ENCODE peak calls at places on chromosomes 3 and 15, in four cellular contexts. One of them, this sample, is unnamed.

GRCh38 chr3:65777050-65777449 is 261.7 kb downstream of the MAGI1 start:
- DNase-seq in fibroblast of pulmonary artery: no peak
- DNase-seq in psoas muscle: no peak
- DNase-seq in brain microvascular endothelial cell: no peak
- DNase-seq in this sample: no peak

GRCh38 chr15:48392356-48392755 is 61.1 kb downstream of the DUT start:
- DNase-seq in fibroblast of pulmonary artery: peak; percentile 85
- DNase-seq in psoas muscle: peak; percentile 55
- DNase-seq in brain microvascular endothelial cell: no peak
- DNase-seq in this sample: no peak

GRCh38 chr15:68252925-68253534 is 23.5 kb upstream of the CLN6 start:
- DNase-seq in fibroblast of pulmonary artery: peak; percentile 91
- DNase-seq in psoas muscle: no peak
- DNase-seq in brain microvascular endothelial cell: peak; percentile 74
- DNase-seq in this sample: peak; percentile 66

GRCh38 chr15:80228959-80229610 is 22.9 kb downstream of the CTXND1 start:
- DNase-seq in fibroblast of pulmonary artery: peak; percentile 3
- DNase-seq in psoas muscle: no peak
- DNase-seq in brain microvascular endothelial cell: peak; percentile 26
- DNase-seq in this sample: no peak

GRCh38 chr15:97174886-97175540 is 785.5 kb upstream of the ARRDC4 start:
- DNase-seq in fibroblast of pulmonary artery: no peak
- DNase-seq in psoas muscle: no peak
- DNase-seq in brain microvascular endothelial cell: no peak
- DNase-seq in this sample: no peak

GRCh38 chr15:72585659-72586058 is 68.8 kb upstream of the GOLGA6B start:
- DNase-seq in fibroblast of pulmonary artery: peak; percentile 41
- DNase-seq in psoas muscle: no peak
- DNase-seq in brain microvascular endothelial cell: peak; percentile 22
- DNase-seq in this sample: no peak

GRCh38 chr3:43531835-43532234 is 90.0 kb downstream of the ANO10 start:
- DNase-seq in fibroblast of pulmonary artery: peak; percentile 58
- DNase-seq in psoas muscle: no peak
- DNase-seq in brain microvascular endothelial cell: peak; percentile 33
- DNase-seq in this sample: no peak

GRCh38 chr3:135920275-135920674 is 45.3 kb upstream of the PPP2R3A start:
- DNase-seq in fibroblast of pulmonary artery: no peak
- DNase-seq in psoas muscle: no peak
- DNase-seq in brain microvascular endothelial cell: no peak
- DNase-seq in this sample: no peak

GRCh38 chr3:196632033-196632751 is 7.3 kb upstream of the NRROS start:
- DNase-seq in fibroblast of pulmonary artery: peak; percentile 67
- DNase-seq in psoas muscle: peak; percentile 85
- DNase-seq in brain microvascular endothelial cell: peak; percentile 40
- DNase-seq in this sample: no peak

GRCh38 chr3:147141516-147141915 is 264.8 kb downstream of the ZIC4 start:
- DNase-seq in fibroblast of pulmonary artery: no peak
- DNase-seq in psoas muscle: no peak
- DNase-seq in brain microvascular endothelial cell: no peak
- DNase-seq in this sample: no peak

GRCh38 chr3:128922804-128923459 is 43.5 kb downstream of the ACAD9 start:
- DNase-seq in fibroblast of pulmonary artery: no peak
- DNase-seq in psoas muscle: no peak
- DNase-seq in brain microvascular endothelial cell: no peak
- DNase-seq in this sample: no peak

GRCh38 chr3:138916824-138917223 is 30.1 kb downstream of the FOXL2 start:
- DNase-seq in fibroblast of pulmonary artery: no peak
- DNase-seq in psoas muscle: no peak
- DNase-seq in brain microvascular endothelial cell: no peak
- DNase-seq in this sample: no peak

GRCh38 chr3:72185549-72186484 is 400.9 kb upstream of the PROK2 start:
- DNase-seq in fibroblast of pulmonary artery: peak; percentile 76
- DNase-seq in psoas muscle: no peak
- DNase-seq in brain microvascular endothelial cell: peak; percentile 80
- DNase-seq in this sample: peak; percentile 11

GRCh38 chr3:4743371-4743770 is 235.9 kb upstream of the BHLHE40 start:
- DNase-seq in fibroblast of pulmonary artery: no peak
- DNase-seq in psoas muscle: no peak
- DNase-seq in brain microvascular endothelial cell: no peak
- DNase-seq in this sample: no peak

GRCh38 chr3:4742359-4742758 is 236.9 kb upstream of the BHLHE40 start:
- DNase-seq in fibroblast of pulmonary artery: no peak
- DNase-seq in psoas muscle: no peak
- DNase-seq in brain microvascular endothelial cell: peak; percentile 45
- DNase-seq in this sample: no peak

GRCh38 chr3:4741106-4741403 is 238.2 kb upstream of the BHLHE40 start:
- DNase-seq in fibroblast of pulmonary artery: no peak
- DNase-seq in psoas muscle: no peak
- DNase-seq in brain microvascular endothelial cell: no peak
- DNase-seq in this sample: no peak

GRCh38 chr3:4740397-4741105 is 238.7 kb upstream of the BHLHE40 start:
- DNase-seq in fibroblast of pulmonary artery: peak; percentile 61
- DNase-seq in psoas muscle: no peak
- DNase-seq in brain microvascular endothelial cell: no peak
- DNase-seq in this sample: no peak

DNA sequence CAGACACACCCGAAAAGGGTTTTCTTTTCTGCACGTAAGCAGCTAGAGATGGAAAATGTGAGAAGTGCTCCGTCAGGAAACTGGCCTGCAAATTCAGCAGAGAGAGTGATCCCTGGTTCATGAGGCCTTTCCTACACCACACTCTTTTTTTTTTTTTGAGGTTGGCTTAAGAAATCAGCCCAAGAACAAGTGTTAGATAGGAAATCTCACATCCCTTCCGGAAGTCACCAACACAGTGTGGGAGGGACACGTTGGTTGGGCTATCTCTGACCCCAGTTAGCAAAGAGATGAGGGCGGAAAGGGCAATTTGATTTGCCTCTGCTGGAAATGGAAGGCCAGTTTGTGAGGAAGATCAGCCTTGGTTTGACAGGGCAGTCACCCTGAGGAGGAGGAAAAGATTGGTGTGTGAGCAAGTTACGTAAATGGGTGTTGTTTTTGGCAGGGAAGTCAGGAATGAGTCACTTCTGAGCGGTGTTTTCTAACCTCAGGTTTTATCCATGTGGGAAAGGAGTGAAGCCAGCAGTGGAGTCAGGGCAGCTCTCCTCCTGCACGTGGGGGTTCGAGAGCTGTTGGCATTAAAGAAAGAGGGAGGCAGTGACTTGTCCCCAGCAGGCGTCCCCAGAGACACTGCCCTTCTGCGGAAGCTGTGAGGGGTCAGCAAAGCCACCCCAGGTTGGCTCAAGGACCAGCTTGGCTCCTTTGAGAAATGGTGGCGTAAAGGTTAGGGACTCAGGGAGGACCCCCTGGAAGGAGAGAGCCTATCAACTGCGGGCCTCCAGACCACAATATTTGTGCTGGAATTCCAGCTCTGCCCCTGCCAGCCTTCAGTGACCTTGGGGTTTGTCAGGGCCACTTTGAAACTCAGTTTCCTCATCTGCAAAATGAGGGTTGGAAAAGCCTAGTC is 237.6 kb upstream of the BHLHE40 start:
- DNase-seq in fibroblast of pulmonary artery: peak; percentile 99
- DNase-seq in psoas muscle: peak; percentile 40
- DNase-seq in brain microvascular endothelial cell: peak; percentile 99
- DNase-seq in this sample: peak; percentile 90
- TF ChIP-seq CTCF in fibroblast of pulmonary artery: no peak
- TF ChIP-seq CTCF in psoas muscle: no peak
- TF ChIP-seq CTCF in brain microvascular endothelial cell: no peak
- TF ChIP-seq CTCF in this sample: no peak

DNA sequence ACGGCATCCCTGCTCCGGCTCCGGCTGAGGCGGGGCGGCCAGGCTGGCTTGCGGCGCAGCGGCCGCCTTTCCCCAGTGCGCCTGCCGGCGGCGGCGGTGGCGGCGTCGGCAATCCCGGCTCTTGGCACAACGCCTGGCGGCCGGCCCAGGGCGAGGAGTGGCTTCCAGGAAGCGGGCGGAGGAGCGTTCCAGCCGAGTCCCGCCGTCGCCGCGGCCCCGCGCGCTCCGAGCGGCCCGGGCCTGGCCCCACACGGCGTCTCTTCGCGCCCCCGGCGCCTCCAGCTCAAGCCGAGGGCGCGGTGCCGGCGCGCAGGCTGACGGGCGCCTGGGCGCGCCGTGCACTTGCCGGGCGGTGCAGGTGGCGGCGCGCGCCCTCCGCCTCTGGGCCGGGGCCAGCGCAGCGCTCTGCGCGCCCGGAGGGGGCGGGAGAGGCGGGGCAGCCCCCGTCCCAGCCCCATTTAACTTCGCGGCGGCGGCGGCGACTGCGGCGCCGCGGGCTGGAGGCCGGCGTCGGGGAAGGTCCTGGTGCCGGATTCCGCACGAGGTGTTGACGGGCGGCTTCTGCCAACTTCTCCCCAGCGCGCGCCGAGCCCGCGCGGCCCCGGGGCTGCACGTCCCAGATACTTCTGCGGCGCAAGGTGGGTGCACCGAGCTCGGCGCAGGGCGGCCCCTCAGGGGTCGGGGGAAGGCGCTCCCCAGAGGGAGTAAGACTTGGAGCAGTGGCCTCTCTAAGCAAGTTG is at the start of gene ADAMTSL3:
- DNase-seq in fibroblast of pulmonary artery: peak; percentile 56
- DNase-seq in psoas muscle: peak; percentile 81
- DNase-seq in brain microvascular endothelial cell: no peak
- DNase-seq in this sample: no peak
- TF ChIP-seq CTCF in fibroblast of pulmonary artery: no peak
- TF ChIP-seq CTCF in psoas muscle: no peak
- TF ChIP-seq CTCF in brain microvascular endothelial cell: no peak
- TF ChIP-seq CTCF in this sample: no peak

DNA sequence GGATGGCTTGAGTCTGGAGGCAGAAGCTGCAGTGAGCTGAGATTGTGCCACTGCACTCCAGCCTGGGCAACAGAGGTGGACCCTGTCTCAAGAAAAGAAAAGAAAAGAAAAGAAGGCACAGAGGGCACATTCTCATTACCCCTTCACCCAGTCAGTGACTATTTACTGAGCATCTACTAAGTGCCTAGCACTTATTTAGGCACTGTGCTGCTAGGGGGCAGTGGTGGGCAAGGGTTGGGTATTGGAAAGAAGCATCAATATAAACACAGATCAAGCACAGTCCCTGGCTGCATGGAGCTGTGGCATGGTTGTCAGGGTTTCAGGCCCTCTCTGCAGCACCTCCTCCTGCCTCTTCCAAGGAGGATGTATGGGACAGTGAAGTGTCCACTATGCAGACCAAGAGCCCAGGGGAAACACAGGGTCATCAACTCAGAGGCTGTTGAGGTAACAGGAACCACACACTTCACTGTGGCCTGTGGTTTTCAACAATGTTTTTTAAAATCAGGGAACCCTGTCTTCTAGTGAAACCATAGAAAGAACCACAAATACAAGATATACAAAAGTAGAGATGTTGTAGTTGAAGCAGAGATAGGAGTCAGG is 138.5 kb downstream of the RAB11A start:
- DNase-seq in fibroblast of pulmonary artery: no peak
- DNase-seq in psoas muscle: no peak
- DNase-seq in brain microvascular endothelial cell: no peak
- DNase-seq in this sample: no peak
- TF ChIP-seq CTCF in fibroblast of pulmonary artery: no peak
- TF ChIP-seq CTCF in psoas muscle: no peak
- TF ChIP-seq CTCF in brain microvascular endothelial cell: no peak
- TF ChIP-seq CTCF in this sample: no peak

DNA sequence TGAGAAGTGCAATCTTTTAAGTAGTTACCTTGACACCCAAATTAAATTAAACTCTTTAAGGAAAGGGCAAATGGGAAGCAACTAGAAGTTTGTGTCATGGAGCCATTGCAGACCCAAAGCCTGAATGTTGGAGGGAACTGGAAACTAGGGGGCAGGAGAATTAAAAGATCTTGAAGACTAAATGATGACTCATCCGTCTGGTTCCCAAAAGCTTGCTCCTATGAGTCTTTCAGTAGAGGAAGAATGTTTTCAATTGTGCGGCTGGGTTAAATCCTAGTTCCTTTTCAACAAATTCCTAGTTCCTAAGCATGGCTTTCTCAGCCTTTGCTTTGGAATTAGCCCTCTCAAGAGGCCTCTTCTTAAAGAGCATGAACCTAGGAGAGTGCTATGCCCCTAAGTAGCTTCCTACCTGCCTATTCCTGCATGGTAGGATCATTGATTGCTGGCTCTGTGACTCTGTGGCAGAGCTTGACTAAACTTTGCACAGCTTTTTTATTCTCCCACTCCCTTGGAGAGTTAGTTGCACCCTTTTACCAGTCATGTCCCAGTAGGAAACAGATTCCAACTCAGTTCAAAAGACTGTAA is 17.7 kb downstream of the CLEC3B start:
- DNase-seq in fibroblast of pulmonary artery: peak; percentile 83
- DNase-seq in psoas muscle: no peak
- DNase-seq in brain microvascular endothelial cell: peak; percentile 59
- DNase-seq in this sample: peak; percentile 66
- TF ChIP-seq CTCF in fibroblast of pulmonary artery: peak; percentile 36
- TF ChIP-seq CTCF in psoas muscle: no peak
- TF ChIP-seq CTCF in brain microvascular endothelial cell: peak; percentile 48
- TF ChIP-seq CTCF in this sample: peak; percentile 52

DNA sequence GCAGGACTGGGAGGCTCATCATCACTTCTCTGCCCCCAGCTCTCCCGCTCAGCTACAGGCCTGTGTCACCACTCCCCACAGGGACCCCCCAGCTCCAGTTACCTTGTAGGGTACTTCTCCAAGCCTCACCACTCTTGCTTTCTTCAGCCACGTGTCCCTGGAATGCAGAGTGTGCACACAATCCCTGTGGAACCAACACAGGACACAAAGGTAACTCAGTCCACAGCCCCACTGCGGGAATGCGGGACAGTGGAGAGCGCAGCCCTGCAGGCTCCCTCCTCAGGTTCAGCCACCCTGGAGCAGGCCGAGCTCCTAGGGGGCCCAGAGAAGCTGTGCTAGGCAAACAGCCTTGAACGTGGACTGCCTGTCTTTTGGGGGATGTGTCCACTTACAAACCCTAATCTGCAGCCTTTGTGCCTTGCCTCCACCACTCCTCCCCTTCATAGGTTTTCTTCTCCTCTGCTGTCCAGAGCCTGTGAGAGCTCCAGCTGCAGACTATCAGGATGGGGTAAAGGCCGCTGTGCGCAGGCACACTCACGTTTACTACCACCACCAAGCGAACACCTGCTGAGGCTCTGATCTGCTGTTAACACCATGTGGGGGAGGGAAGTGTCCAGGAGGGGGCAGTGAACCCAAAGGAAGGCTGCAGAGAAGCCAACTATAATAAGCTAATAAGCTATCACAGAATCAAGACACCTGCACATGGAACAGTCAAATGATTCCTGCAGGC is 26.0 kb downstream of the XPC start:
- DNase-seq in fibroblast of pulmonary artery: no peak
- DNase-seq in psoas muscle: no peak
- DNase-seq in brain microvascular endothelial cell: no peak
- DNase-seq in this sample: no peak
- TF ChIP-seq CTCF in fibroblast of pulmonary artery: peak; percentile 25
- TF ChIP-seq CTCF in psoas muscle: no peak
- TF ChIP-seq CTCF in brain microvascular endothelial cell: peak; percentile 56
- TF ChIP-seq CTCF in this sample: peak; percentile 30

DNA sequence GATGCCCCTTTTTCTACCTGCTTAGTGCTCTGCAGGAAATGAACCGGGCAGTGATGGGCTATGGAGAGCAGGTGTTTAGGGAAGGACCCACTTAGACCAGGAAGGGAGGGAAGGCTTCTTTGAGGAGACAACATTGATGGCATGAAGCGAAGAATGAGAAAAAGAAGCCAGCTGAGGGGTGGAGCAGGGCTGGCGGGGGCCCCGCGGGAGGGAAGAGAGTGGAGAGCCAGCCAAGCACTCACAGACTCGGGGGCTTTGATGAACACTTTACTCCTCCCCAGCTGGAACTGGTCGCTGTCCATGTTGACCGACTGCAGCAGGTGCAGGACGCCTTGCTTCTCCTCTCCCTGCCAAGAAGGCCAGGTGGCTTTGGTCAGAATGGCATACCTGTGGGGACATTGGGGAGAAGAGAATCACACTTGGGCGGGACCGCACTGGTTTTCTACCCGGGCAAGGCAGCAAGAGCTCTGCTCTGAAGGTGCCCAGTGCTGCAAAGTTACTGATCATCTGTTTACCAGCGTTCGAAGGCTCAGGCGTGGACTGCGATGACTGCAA is 28.4 kb upstream of the LDHAL6B start:
- DNase-seq in fibroblast of pulmonary artery: no peak
- DNase-seq in psoas muscle: peak; percentile 43
- DNase-seq in brain microvascular endothelial cell: no peak
- DNase-seq in this sample: no peak
- TF ChIP-seq CTCF in fibroblast of pulmonary artery: no peak
- TF ChIP-seq CTCF in psoas muscle: no peak
- TF ChIP-seq CTCF in brain microvascular endothelial cell: no peak
- TF ChIP-seq CTCF in this sample: no peak